ENCODE peak calls at places on chromosome 21, in four cellular contexts. One of them, this sample, is unnamed.

GRCh38 chr21:36471254-36471723 is 8.6 kb downstream of the CLDN14 start:
- DNase-seq in dorsolateral prefrontal cortex: no peak
- DNase-seq in adrenal gland: no peak
- DNase-seq in GM06990: peak
- DNase-seq in this sample: peak

GRCh38 chr21:36115138-36115710 is 19.7 kb upstream of the CBR3 start:
- DNase-seq in dorsolateral prefrontal cortex: no peak
- DNase-seq in GM06990: no peak
- DNase-seq in adrenal gland: no peak
- DNase-seq in this sample: no peak

GRCh38 chr21:37367758-37368535 is 1.4 kb downstream of the DYRK1A start:
- DNase-seq in dorsolateral prefrontal cortex: no peak
- DNase-seq in adrenal gland: peak
- DNase-seq in GM06990: peak
- DNase-seq in this sample: peak

GRCh38 chr21:37064841-37065240 is 8.0 kb downstream of the PIGP start:
- DNase-seq in adrenal gland: no peak
- DNase-seq in GM06990: no peak
- DNase-seq in dorsolateral prefrontal cortex: no peak
- DNase-seq in this sample: no peak

GRCh38 chr21:26954591-26955214 is 12.2 kb downstream of the ADAMTS5 start:
- DNase-seq in dorsolateral prefrontal cortex: no peak
- DNase-seq in GM06990: no peak
- DNase-seq in adrenal gland: no peak
- DNase-seq in this sample: no peak

GRCh38 chr21:27060190-27060589 is 93.3 kb upstream of the ADAMTS5 start:
- DNase-seq in GM06990: no peak
- DNase-seq in adrenal gland: no peak
- DNase-seq in dorsolateral prefrontal cortex: no peak
- DNase-seq in this sample: peak

GRCh38 chr21:37210799-37211198 is 56.3 kb downstream of the VPS26C start:
- DNase-seq in GM06990: no peak
- DNase-seq in dorsolateral prefrontal cortex: no peak
- DNase-seq in adrenal gland: no peak
- DNase-seq in this sample: no peak

GRCh38 chr21:17501107-17502006 is 11.5 kb upstream of the CXADR start:
- DNase-seq in GM06990: no peak
- DNase-seq in dorsolateral prefrontal cortex: no peak
- DNase-seq in adrenal gland: no peak
- DNase-seq in this sample: no peak

GRCh38 chr21:28675265-28676041 is 317.2 kb downstream of the LTN1 start:
- DNase-seq in adrenal gland: no peak
- DNase-seq in GM06990: no peak
- DNase-seq in dorsolateral prefrontal cortex: no peak
- DNase-seq in this sample: peak

GRCh38 chr21:19402870-19403269 is 999.3 kb upstream of the TMPRSS15 start:
- DNase-seq in GM06990: no peak
- DNase-seq in dorsolateral prefrontal cortex: no peak
- DNase-seq in adrenal gland: no peak
- DNase-seq in this sample: no peak

GRCh38 chr21:14871861-14872260 is 192.9 kb downstream of the NRIP1 start:
- DNase-seq in adrenal gland: no peak
- DNase-seq in GM06990: no peak
- DNase-seq in dorsolateral prefrontal cortex: no peak
- DNase-seq in this sample: no peak

GRCh38 chr21:32096411-32096810 is 182.4 kb downstream of the MIS18A start:
- DNase-seq in dorsolateral prefrontal cortex: no peak
- DNase-seq in adrenal gland: peak
- DNase-seq in GM06990: no peak
- DNase-seq in this sample: no peak
- TF ChIP-seq CTCF in dorsolateral prefrontal cortex: peak
- TF ChIP-seq CTCF in adrenal gland: peak
- TF ChIP-seq CTCF in GM06990: peak
- TF ChIP-seq CTCF in this sample: peak

GRCh38 chr21:45363921-45364463 is 41.0 kb upstream of the COL18A1 start:
- DNase-seq in dorsolateral prefrontal cortex: peak
- DNase-seq in adrenal gland: peak
- DNase-seq in GM06990: no peak
- DNase-seq in this sample: peak

GRCh38 chr21:45365608-45366241 is 39.2 kb upstream of the COL18A1 start:
- DNase-seq in dorsolateral prefrontal cortex: no peak
- DNase-seq in GM06990: no peak
- DNase-seq in adrenal gland: no peak
- DNase-seq in this sample: peak

GRCh38 chr21:45365186-45365607 is 39.8 kb upstream of the COL18A1 start:
- DNase-seq in adrenal gland: no peak
- DNase-seq in GM06990: no peak
- DNase-seq in dorsolateral prefrontal cortex: no peak
- DNase-seq in this sample: no peak

GRCh38 chr21:45366476-45366875 is 38.5 kb upstream of the COL18A1 start:
- DNase-seq in dorsolateral prefrontal cortex: no peak
- DNase-seq in GM06990: no peak
- DNase-seq in adrenal gland: no peak
- DNase-seq in this sample: no peak

DNA sequence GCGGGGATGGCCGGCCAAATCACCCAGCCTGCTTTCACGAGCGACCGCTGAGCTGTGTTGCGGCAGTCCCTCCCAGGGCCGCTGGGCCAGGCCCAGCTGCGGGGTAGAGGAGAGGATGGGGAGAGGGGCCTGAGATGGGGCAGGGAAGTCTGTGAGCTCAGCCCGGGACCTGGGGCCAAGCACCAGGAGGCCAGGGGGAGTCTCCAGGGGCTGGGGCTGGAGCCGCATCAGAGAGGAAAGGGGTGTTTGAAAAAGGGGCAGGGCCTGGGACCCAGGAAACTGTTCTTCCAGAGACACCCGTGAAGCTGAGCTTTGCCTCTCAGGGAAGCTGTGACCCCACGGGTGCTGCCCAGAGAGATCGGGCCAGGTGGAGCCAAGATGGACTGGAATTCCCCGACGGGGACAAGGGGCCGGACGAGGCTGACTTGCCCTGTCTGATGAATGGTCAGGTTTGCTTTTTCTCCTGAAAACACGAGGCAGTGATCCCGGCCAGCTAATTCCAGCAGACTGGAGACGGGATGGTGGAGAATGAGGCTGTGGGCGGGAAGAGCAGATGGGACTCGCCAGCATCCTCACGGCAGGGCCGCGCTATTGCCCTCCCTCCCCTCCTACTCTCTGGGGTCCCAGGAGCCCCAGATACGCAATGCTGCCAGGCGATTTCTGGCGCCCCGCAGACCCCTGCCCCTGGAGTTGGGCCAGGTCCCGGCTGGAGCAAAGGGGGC is 40.3 kb upstream of the COL18A1 start:
- DNase-seq in adrenal gland: no peak
- DNase-seq in GM06990: no peak
- DNase-seq in dorsolateral prefrontal cortex: no peak
- DNase-seq in this sample: peak
- H3K4me3 ChIP-seq in adrenal gland: no peak
- H3K4me3 ChIP-seq in GM06990: no peak
- H3K4me3 ChIP-seq in dorsolateral prefrontal cortex: no peak
- H3K4me3 ChIP-seq in this sample: no peak

GRCh38 chr21:43355925-43356289 is 71.0 kb downstream of the SIK1 start:
- DNase-seq in dorsolateral prefrontal cortex: no peak
- DNase-seq in adrenal gland: no peak
- DNase-seq in GM06990: peak
- DNase-seq in this sample: no peak
- TF ChIP-seq CTCF in dorsolateral prefrontal cortex: no peak
- TF ChIP-seq CTCF in adrenal gland: no peak
- TF ChIP-seq CTCF in GM06990: peak
- TF ChIP-seq CTCF in this sample: no peak

DNA sequence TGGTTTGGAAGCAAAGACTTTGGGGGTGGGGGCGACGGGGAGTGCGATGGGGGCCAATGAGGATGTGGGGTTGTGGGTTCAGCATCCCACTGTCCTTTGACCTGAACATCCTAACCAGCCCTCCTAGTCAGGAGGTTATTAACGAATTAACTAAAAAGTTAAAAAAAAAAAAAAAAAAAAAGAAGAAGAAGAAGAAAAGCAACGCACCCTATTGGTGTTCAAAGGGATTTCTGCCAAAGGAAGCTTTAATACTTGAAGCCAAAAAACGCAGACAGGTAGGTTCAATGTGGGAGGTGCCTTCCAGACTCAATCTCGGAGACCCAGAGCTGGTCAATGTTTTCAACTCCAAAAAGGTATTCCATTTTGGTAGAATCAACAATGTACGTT is 2.2 kb downstream of the CLIC6 start:
- DNase-seq in adrenal gland: no peak
- DNase-seq in GM06990: no peak
- DNase-seq in dorsolateral prefrontal cortex: no peak
- DNase-seq in this sample: no peak
- H3K4me3 ChIP-seq in adrenal gland: no peak
- H3K4me3 ChIP-seq in GM06990: peak
- H3K4me3 ChIP-seq in dorsolateral prefrontal cortex: no peak
- H3K4me3 ChIP-seq in this sample: no peak

GRCh38 chr21:46094401-46095105 is 3.4 kb upstream of the COL6A2 start:
- DNase-seq in adrenal gland: no peak
- DNase-seq in dorsolateral prefrontal cortex: no peak
- DNase-seq in GM06990: no peak
- DNase-seq in this sample: no peak

GRCh38 chr21:46093668-46094400 is 4.1 kb upstream of the COL6A2 start:
- DNase-seq in dorsolateral prefrontal cortex: no peak
- DNase-seq in GM06990: no peak
- DNase-seq in adrenal gland: peak
- DNase-seq in this sample: no peak

GRCh38 chr21:46091631-46092025 is 6.3 kb upstream of the COL6A2 start:
- DNase-seq in GM06990: no peak
- DNase-seq in dorsolateral prefrontal cortex: no peak
- DNase-seq in adrenal gland: no peak
- DNase-seq in this sample: no peak

GRCh38 chr21:46092026-46092764 is 5.7 kb upstream of the COL6A2 start:
- DNase-seq in GM06990: no peak
- DNase-seq in adrenal gland: peak
- DNase-seq in dorsolateral prefrontal cortex: no peak
- DNase-seq in this sample: peak

DNA sequence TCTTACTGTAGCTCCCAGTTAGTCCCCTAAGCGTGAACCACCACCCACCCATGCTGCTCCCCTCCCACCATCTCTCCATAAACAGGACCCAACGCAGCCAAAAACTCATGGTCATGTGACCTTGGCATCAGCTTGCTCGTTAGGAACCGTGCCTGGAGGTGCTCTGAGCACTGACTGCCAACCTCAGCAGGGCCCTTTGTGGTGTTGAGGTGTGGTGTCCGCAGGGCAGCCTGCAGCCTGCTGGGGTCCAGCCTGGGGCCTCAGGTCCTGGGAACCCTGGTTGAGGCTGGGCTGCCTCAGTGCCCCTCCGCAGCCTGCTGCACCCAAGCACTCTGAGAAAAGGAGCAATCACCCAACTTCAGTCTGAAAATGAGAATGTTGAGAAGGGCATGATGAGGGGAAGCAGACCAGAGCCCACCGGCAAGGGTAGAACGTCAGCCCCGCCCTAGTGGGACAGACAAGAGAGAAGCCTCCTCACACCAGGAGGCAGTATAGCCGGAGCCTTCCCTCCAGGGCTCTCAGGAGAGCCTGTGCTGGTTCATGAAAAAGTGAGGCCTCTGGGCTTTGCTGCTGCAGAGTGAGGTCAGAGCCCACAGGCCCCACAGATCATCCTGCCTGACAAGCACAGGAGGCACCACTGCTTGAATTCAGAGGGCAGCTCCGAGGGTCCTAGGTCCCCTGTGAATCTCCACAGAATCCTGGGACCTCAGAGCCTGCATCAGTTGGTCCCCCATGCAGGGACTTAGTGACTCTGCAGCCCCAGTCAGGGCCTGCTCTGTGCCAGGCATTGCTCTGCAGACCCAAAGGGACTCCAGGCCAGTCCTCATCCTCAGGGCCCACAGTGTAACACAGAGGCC is 4.9 kb upstream of the COL6A2 start:
- DNase-seq in GM06990: no peak
- DNase-seq in adrenal gland: no peak
- DNase-seq in dorsolateral prefrontal cortex: no peak
- DNase-seq in this sample: no peak
- TF ChIP-seq CTCF in GM06990: no peak
- TF ChIP-seq CTCF in adrenal gland: no peak
- TF ChIP-seq CTCF in dorsolateral prefrontal cortex: no peak
- TF ChIP-seq CTCF in this sample: peak

DNA sequence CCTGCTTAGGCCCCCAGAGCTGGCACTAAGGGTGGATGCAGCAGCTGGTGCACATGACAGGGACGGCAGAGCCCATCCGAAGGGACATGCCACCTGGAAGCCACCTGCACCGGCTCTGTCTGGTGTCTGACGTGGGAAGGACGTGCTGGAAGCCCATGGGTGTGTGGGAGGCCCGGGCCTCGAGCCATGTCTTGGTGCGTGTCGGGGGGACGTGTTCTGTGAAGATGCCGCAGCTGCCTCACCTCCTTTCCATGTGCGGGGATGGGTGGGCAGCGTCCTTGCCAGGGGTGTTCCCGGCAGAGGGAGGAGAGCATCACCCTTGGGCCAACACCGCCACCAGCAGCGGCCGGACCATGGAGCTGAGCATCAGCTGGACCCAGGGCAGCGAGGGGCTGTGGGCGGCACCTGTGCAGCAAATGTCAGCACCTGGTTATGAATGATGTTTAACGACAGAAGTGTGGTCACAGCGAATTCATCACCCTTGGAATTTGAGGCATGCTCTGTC is 15.5 kb upstream of the POFUT2 start:
- DNase-seq in dorsolateral prefrontal cortex: no peak
- DNase-seq in adrenal gland: no peak
- DNase-seq in GM06990: no peak
- DNase-seq in this sample: no peak
- H3K4me3 ChIP-seq in dorsolateral prefrontal cortex: no peak
- H3K4me3 ChIP-seq in adrenal gland: no peak
- H3K4me3 ChIP-seq in GM06990: no peak
- H3K4me3 ChIP-seq in this sample: no peak

GRCh38 chr21:20999567-21000169 is 1.5 kb downstream of the NCAM2 start:
- DNase-seq in adrenal gland: peak
- DNase-seq in dorsolateral prefrontal cortex: no peak
- DNase-seq in GM06990: no peak
- DNase-seq in this sample: peak
- TF ChIP-seq CTCF in adrenal gland: peak
- TF ChIP-seq CTCF in dorsolateral prefrontal cortex: peak
- TF ChIP-seq CTCF in GM06990: peak
- TF ChIP-seq CTCF in this sample: peak

This sample was measured in fibroblast of villous mesenchyme.